ENCODE peak calls at places on chromosomes 7 and 10, in nine cellular contexts. O, H, T, Q, S, Z, I, N and E are unnamed samples.

GRCh38 chr7:125871431-125871830 is 941.8 kb upstream of the POT1 start:
- DNase-seq in O (no peak), H (no peak), T (no peak), Q (no peak), S (no peak), Z (no peak), I (no peak), N (no peak), E (no peak)

GRCh38 chr7:157667731-157668130 is 330.9 kb downstream of the DNAJB6 start:
- DNase-seq in O (no peak), H (no peak), T (no peak), Q (no peak), S (no peak), Z (no peak), I (no peak), N (no peak), E (no peak)

GRCh38 chr10:111600772-111601171 is 523.9 kb downstream of the ADRA2A start:
- DNase-seq in O (no peak), H (peak; percentile 1), T (peak; percentile 32), Q (no peak), S (no peak), Z (no peak), I (peak; percentile 7), N (no peak), E (no peak)

GRCh38 chr7:129376076-129376777 is 58.0 kb upstream of the STRIP2 start:
- DNase-seq in O (no peak), H (peak; percentile 38), T (peak; percentile 95), Q (peak; percentile 61), S (peak; percentile 38), Z (peak; percentile 30), I (peak; percentile 71), N (peak; percentile 52), E (no peak)

GRCh38 chr10:102235991-102236390 is 5.3 kb downstream of the PITX3 start:
- DNase-seq in O (no peak), H (no peak), T (no peak), Q (no peak), S (no peak), Z (no peak), I (no peak), N (no peak), E (no peak)

GRCh38 chr7:27895553-27895952 is 155.6 kb downstream of the TAX1BP1 start:
- DNase-seq in O (no peak), H (no peak), T (no peak), Q (no peak), S (no peak), Z (no peak), I (no peak), N (no peak), E (no peak)

GRCh38 chr7:72785166-72785955 is 42.6 kb downstream of the TYW1B start:
- DNase-seq in O (no peak), H (peak; percentile 32), T (no peak), Q (peak; percentile 17), S (peak; percentile 19), Z (peak; percentile 45), I (no peak), N (no peak), E (peak; percentile 16)

GRCh38 chr10:117005454-117006055 is 568 bp upstream of the SHTN1 start:
- DNase-seq in O (no peak), H (peak; percentile 64), T (peak; percentile 33), Q (no peak), S (no peak), Z (no peak), I (peak; percentile 52), N (no peak), E (no peak)

GRCh38 chr10:52801951-52802350 is 29.4 kb upstream of the MBL2 start:
- DNase-seq in O (no peak), H (no peak), T (no peak), Q (peak; percentile 52), S (no peak), Z (no peak), I (no peak), N (no peak), E (no peak)

GRCh38 chr10:107485019-107485418 is 320.5 kb upstream of the SORCS1 start:
- DNase-seq in O (no peak), H (no peak), T (no peak), Q (no peak), S (no peak), Z (no peak), I (no peak), N (no peak), E (no peak)

GRCh38 chr7:107167483-107168232 is 1.1 kb upstream of the HBP1 start:
- DNase-seq in O (no peak), H (peak; percentile 88), T (peak; percentile 43), Q (peak; percentile 97), S (peak; percentile 93), Z (peak; percentile 72), I (peak; percentile 83), N (no peak), E (peak; percentile 88)

GRCh38 chr7:37311282-37311868 is 137.3 kb downstream of the ELMO1 start:
- DNase-seq in O (no peak), H (no peak), T (no peak), Q (no peak), S (peak; percentile 49), Z (no peak), I (peak; percentile 29), N (no peak), E (peak; percentile 2)

GRCh38 chr7:134669845-134670373 is 23.3 kb downstream of the BPGM start:
- DNase-seq in O (peak; percentile 59), H (no peak), T (peak; percentile 57), Q (peak; percentile 98), S (peak; percentile 78), Z (peak; percentile 94), I (peak; percentile 49), N (peak; percentile 89), E (peak; percentile 79)

GRCh38 chr7:35707422-35707821 is 12.5 kb upstream of the HERPUD2 start:
- DNase-seq in O (no peak), H (peak; percentile 87), T (no peak), Q (no peak), S (no peak), Z (peak; percentile 16), I (no peak), N (no peak), E (no peak)

GRCh38 chr10:44857363-44858016 is 53.6 kb upstream of the TMEM72 start:
- DNase-seq in O (peak; percentile 82), H (peak; percentile 97), T (peak; percentile 71), Q (peak; percentile 32), S (peak; percentile 87), Z (peak; percentile 94), I (peak; percentile 74), N (peak; percentile 69), E (peak; percentile 86)

GRCh38 chr10:17453377-17454091 is 861 bp downstream of the ST8SIA6 start:
- DNase-seq in O (no peak), H (peak; percentile 85), T (peak; percentile 69), Q (peak; percentile 39), S (no peak), Z (no peak), I (peak; percentile 75), N (peak; percentile 65), E (peak; percentile 64)

GRCh38 chr10:17456032-17456548 is 1.7 kb upstream of the ST8SIA6 start:
- DNase-seq in O (no peak), H (no peak), T (no peak), Q (no peak), S (no peak), Z (no peak), I (no peak), N (no peak), E (no peak)

GRCh38 chr10:17454801-17455520 is 566 bp upstream of the ST8SIA6 start:
- DNase-seq in O (no peak), H (peak; percentile 17), T (no peak), Q (no peak), S (no peak), Z (no peak), I (no peak), N (no peak), E (no peak)

GRCh38 chr10:17453035-17453376 is 1.4 kb downstream of the ST8SIA6 start:
- DNase-seq in O (no peak), H (no peak), T (no peak), Q (no peak), S (no peak), Z (no peak), I (no peak), N (no peak), E (no peak)

GRCh38 chr10:17454181-17454800 is at the start of gene ST8SIA6:
- DNase-seq in O (peak; percentile 42), H (peak; percentile 58), T (peak; percentile 62), Q (no peak), S (peak; percentile 25), Z (peak; percentile 6), I (peak; percentile 73), N (peak; percentile 72), E (peak; percentile 83)
- H3K4me3 ChIP-seq in O (peak within 1 kb of the TSS; percentile 56), H (peak within 1 kb of the TSS; percentile 46), T (no peak within 1 kb of the TSS), Q (peak within 1 kb of the TSS; percentile 27), S (peak within 1 kb of the TSS; percentile 37), Z (peak within 1 kb of the TSS; percentile 62), I (peak within 1 kb of the TSS; percentile 55), N (peak within 1 kb of the TSS; percentile 65), E (peak within 1 kb of the TSS; percentile 36)

DNA sequence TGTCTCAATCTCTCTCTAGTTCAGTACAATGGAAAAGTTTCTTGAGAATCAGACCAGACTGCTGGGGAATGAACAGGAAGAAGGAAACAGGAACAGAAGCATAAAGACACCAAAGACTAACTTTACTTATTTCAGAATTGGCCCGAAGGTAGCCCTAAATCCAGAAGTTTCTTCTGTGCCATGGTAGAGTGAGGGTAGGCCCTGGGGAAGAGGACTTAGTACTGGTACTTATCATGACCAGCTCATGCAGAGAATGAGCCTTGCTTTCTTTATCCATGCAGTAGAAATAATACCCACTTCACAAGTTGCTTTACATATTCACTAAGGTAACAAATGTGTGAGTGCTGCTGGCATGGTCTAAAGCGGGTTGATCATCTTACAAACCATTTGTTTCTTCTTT is 153.8 kb downstream of the CELF2 start:
- DNase-seq in O (no peak), H (no peak), T (no peak), Q (no peak), S (no peak), Z (no peak), I (no peak), N (peak; percentile 40), E (no peak)
- H3K4me3 ChIP-seq in O (no peak overlapping the region), H (no peak overlapping the region), T (no peak overlapping the region), Q (no peak overlapping the region), S (no peak overlapping the region), Z (no peak overlapping the region), I (no peak overlapping the region), N (peak overlapping the region; percentile 88), E (no peak overlapping the region)

DNA sequence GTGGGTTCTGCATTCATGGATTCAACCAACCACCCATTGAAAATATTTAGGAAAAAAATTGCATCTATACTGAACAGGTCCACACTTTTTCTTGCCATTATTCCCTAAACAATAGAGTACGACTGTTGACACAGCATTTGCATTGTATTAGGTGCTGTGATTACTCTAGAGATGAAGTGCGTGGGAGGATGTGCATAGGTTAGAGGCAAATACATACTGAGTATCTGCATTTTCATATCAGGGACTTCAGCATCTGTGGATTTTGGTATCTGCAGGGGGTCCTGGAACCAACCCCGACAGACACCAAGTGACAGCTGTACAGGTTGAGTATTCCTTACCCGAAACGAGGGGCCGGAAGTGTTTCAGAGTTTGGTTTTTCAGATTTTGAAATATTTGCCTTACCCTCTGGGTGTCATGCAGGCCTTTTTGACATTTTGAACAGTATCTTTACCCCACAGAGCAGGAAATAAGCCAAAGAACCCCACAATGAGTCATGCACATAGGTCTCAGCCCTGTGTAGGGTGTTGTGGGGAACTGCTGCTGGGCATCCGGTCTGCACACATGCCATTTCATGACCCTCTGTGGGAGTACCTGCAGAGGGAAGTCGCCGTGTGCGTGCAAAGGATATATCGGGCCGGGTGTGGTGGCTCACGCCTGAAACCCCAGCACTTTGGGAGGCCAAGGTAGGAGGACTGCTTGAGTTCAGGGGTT is 14.5 kb downstream of the NUDT5 start:
- DNase-seq in O (no peak), H (no peak), T (peak; percentile 20), Q (peak; percentile 47), S (no peak), Z (peak; percentile 40), I (no peak), N (peak; percentile 81), E (peak; percentile 8)
- H3K4me3 ChIP-seq in O (no peak overlapping the region), H (no peak overlapping the region), T (no peak overlapping the region), Q (no peak overlapping the region), S (no peak overlapping the region), Z (no peak overlapping the region), I (no peak overlapping the region), N (no peak overlapping the region), E (no peak overlapping the region)

GRCh38 chr7:76009672-76010600 is 15.5 kb upstream of the TMEM120A start:
- DNase-seq in O (no peak), H (no peak), T (no peak), Q (no peak), S (no peak), Z (no peak), I (no peak), N (no peak), E (no peak)
- H3K4me3 ChIP-seq in O (no peak overlapping the region), H (no peak overlapping the region), T (no peak overlapping the region), Q (no peak overlapping the region), S (no peak overlapping the region), Z (no peak overlapping the region), I (no peak overlapping the region), N (no peak overlapping the region), E (no peak overlapping the region)